ENCODE peak calls at places on chromosomes 3 and 15, in nine cellular contexts. One of them, this sample, is unnamed.
A peak's percentile ranks its signal among the peaks of the same experiment; 100 is the strongest.

GRCh38 chr3:155554777-155555445 is 190.0 kb downstream of the PLCH1 start:
- ATAC-seq in A549: peak; percentile 89
- ATAC-seq in PC-3: no peak
- ATAC-seq in CD8-positive, alpha-beta T cell: no peak
- ATAC-seq in body of pancreas: peak; percentile 88
- ATAC-seq in right cardiac atrium: no peak
- ATAC-seq in CD4-positive, CD25-positive, alpha-beta regulatory T cell: no peak
- ATAC-seq in HCT116: no peak
- ATAC-seq in psoas muscle: no peak
- ATAC-seq in this sample: no peak

GRCh38 chr3:47056705-47057104 is 77.2 kb downstream of the NBEAL2 start:
- ATAC-seq in A549: no peak
- ATAC-seq in psoas muscle: no peak
- ATAC-seq in body of pancreas: no peak
- ATAC-seq in PC-3: peak; percentile 23
- ATAC-seq in HCT116: no peak
- ATAC-seq in CD8-positive, alpha-beta T cell: peak; percentile 8
- ATAC-seq in right cardiac atrium: no peak
- ATAC-seq in CD4-positive, CD25-positive, alpha-beta regulatory T cell: no peak
- ATAC-seq in this sample: no peak

GRCh38 chr3:54053201-54053600 is 69.2 kb upstream of the CACNA2D3 start:
- ATAC-seq in CD8-positive, alpha-beta T cell: no peak
- ATAC-seq in CD4-positive, CD25-positive, alpha-beta regulatory T cell: no peak
- ATAC-seq in body of pancreas: no peak
- ATAC-seq in A549: no peak
- ATAC-seq in PC-3: no peak
- ATAC-seq in HCT116: no peak
- ATAC-seq in right cardiac atrium: peak; percentile 63
- ATAC-seq in psoas muscle: no peak
- ATAC-seq in this sample: no peak

GRCh38 chr15:48002772-48003171 is 118.0 kb upstream of the SLC24A5 start:
- ATAC-seq in psoas muscle: no peak
- ATAC-seq in right cardiac atrium: no peak
- ATAC-seq in body of pancreas: peak; percentile 30
- ATAC-seq in CD8-positive, alpha-beta T cell: no peak
- ATAC-seq in PC-3: peak; percentile 62
- ATAC-seq in CD4-positive, CD25-positive, alpha-beta regulatory T cell: no peak
- ATAC-seq in A549: no peak
- ATAC-seq in HCT116: no peak
- ATAC-seq in this sample: no peak

GRCh38 chr15:90016721-90017120 is 15.6 kb downstream of the ZNF710 start:
- ATAC-seq in psoas muscle: no peak
- ATAC-seq in CD8-positive, alpha-beta T cell: no peak
- ATAC-seq in body of pancreas: peak; percentile 62
- ATAC-seq in PC-3: no peak
- ATAC-seq in A549: no peak
- ATAC-seq in right cardiac atrium: no peak
- ATAC-seq in CD4-positive, CD25-positive, alpha-beta regulatory T cell: no peak
- ATAC-seq in HCT116: peak; percentile 38
- ATAC-seq in this sample: no peak

GRCh38 chr15:86164222-86164898 is 84.7 kb downstream of the AGBL1 start:
- ATAC-seq in HCT116: no peak
- ATAC-seq in psoas muscle: peak; percentile 65
- ATAC-seq in CD4-positive, CD25-positive, alpha-beta regulatory T cell: no peak
- ATAC-seq in PC-3: no peak
- ATAC-seq in CD8-positive, alpha-beta T cell: no peak
- ATAC-seq in body of pancreas: peak; percentile 18
- ATAC-seq in right cardiac atrium: peak; percentile 81
- ATAC-seq in A549: no peak
- ATAC-seq in this sample: peak; percentile 85

GRCh38 chr3:159892171-159892791 is 96.4 kb upstream of the IL12A start:
- ATAC-seq in A549: no peak
- ATAC-seq in CD4-positive, CD25-positive, alpha-beta regulatory T cell: no peak
- ATAC-seq in HCT116: no peak
- ATAC-seq in body of pancreas: peak; percentile 33
- ATAC-seq in CD8-positive, alpha-beta T cell: no peak
- ATAC-seq in right cardiac atrium: peak; percentile 46
- ATAC-seq in psoas muscle: no peak
- ATAC-seq in PC-3: no peak
- ATAC-seq in this sample: no peak

GRCh38 chr3:134065836-134066538 is 36.3 kb upstream of the SLCO2A1 start:
- ATAC-seq in A549: no peak
- ATAC-seq in CD4-positive, CD25-positive, alpha-beta regulatory T cell: no peak
- ATAC-seq in body of pancreas: no peak
- ATAC-seq in right cardiac atrium: peak; percentile 28
- ATAC-seq in psoas muscle: no peak
- ATAC-seq in HCT116: no peak
- ATAC-seq in PC-3: no peak
- ATAC-seq in CD8-positive, alpha-beta T cell: no peak
- ATAC-seq in this sample: no peak

GRCh38 chr15:28912422-28912821 is 26.6 kb downstream of the APBA2 start:
- ATAC-seq in right cardiac atrium: no peak
- ATAC-seq in CD4-positive, CD25-positive, alpha-beta regulatory T cell: no peak
- ATAC-seq in psoas muscle: no peak
- ATAC-seq in HCT116: no peak
- ATAC-seq in PC-3: no peak
- ATAC-seq in A549: no peak
- ATAC-seq in body of pancreas: no peak
- ATAC-seq in CD8-positive, alpha-beta T cell: peak; percentile 48
- ATAC-seq in this sample: no peak
- H3K4me1 ChIP-seq in right cardiac atrium: no peaks in the 10 kb centered on the region
- H3K4me1 ChIP-seq in CD4-positive, CD25-positive, alpha-beta regulatory T cell: no peaks in the 10 kb centered on the region
- H3K4me1 ChIP-seq in psoas muscle: no peaks in the 10 kb centered on the region
- H3K4me1 ChIP-seq in HCT116: no peaks in the 10 kb centered on the region
- H3K4me1 ChIP-seq in PC-3: no peaks in the 10 kb centered on the region
- H3K4me1 ChIP-seq in A549: no peaks in the 10 kb centered on the region
- H3K4me1 ChIP-seq in body of pancreas: peaks cover 6% of the 10 kb centered on the region
- H3K4me1 ChIP-seq in CD8-positive, alpha-beta T cell: peaks cover 69% of the 10 kb centered on the region
- H3K4me1 ChIP-seq in this sample: no peaks in the 10 kb centered on the region

GRCh38 chr3:112132975-112133448 is at the start of gene GCSAM:
- ATAC-seq in A549: no peak
- ATAC-seq in CD4-positive, CD25-positive, alpha-beta regulatory T cell: peak; percentile 67
- ATAC-seq in body of pancreas: no peak
- ATAC-seq in CD8-positive, alpha-beta T cell: peak; percentile 78
- ATAC-seq in psoas muscle: no peak
- ATAC-seq in HCT116: no peak
- ATAC-seq in right cardiac atrium: peak; percentile 72
- ATAC-seq in PC-3: no peak
- ATAC-seq in this sample: peak; percentile 61

GRCh38 chr3:112132554-112132953 is 494 bp downstream of the GCSAM start:
- ATAC-seq in CD4-positive, CD25-positive, alpha-beta regulatory T cell: no peak
- ATAC-seq in psoas muscle: no peak
- ATAC-seq in HCT116: no peak
- ATAC-seq in body of pancreas: no peak
- ATAC-seq in right cardiac atrium: no peak
- ATAC-seq in A549: no peak
- ATAC-seq in CD8-positive, alpha-beta T cell: no peak
- ATAC-seq in PC-3: no peak
- ATAC-seq in this sample: no peak

GRCh38 chr3:112131111-112131510 is 1.9 kb downstream of the GCSAM start:
- ATAC-seq in CD8-positive, alpha-beta T cell: no peak
- ATAC-seq in CD4-positive, CD25-positive, alpha-beta regulatory T cell: no peak
- ATAC-seq in body of pancreas: no peak
- ATAC-seq in PC-3: no peak
- ATAC-seq in right cardiac atrium: no peak
- ATAC-seq in A549: no peak
- ATAC-seq in psoas muscle: no peak
- ATAC-seq in HCT116: no peak
- ATAC-seq in this sample: no peak

GRCh38 chr3:112130638-112130993 is 2.4 kb downstream of the GCSAM start:
- ATAC-seq in psoas muscle: no peak
- ATAC-seq in CD8-positive, alpha-beta T cell: no peak
- ATAC-seq in body of pancreas: no peak
- ATAC-seq in right cardiac atrium: no peak
- ATAC-seq in CD4-positive, CD25-positive, alpha-beta regulatory T cell: no peak
- ATAC-seq in HCT116: no peak
- ATAC-seq in PC-3: no peak
- ATAC-seq in A549: no peak
- ATAC-seq in this sample: no peak

GRCh38 chr3:112132088-112132487 is 960 bp downstream of the GCSAM start:
- ATAC-seq in body of pancreas: no peak
- ATAC-seq in CD4-positive, CD25-positive, alpha-beta regulatory T cell: no peak
- ATAC-seq in CD8-positive, alpha-beta T cell: no peak
- ATAC-seq in right cardiac atrium: no peak
- ATAC-seq in A549: no peak
- ATAC-seq in PC-3: no peak
- ATAC-seq in psoas muscle: no peak
- ATAC-seq in HCT116: no peak
- ATAC-seq in this sample: no peak
- H3K4me1 ChIP-seq in body of pancreas: peaks cover 21% of the 10 kb centered on the region
- H3K4me1 ChIP-seq in CD4-positive, CD25-positive, alpha-beta regulatory T cell: peaks cover 53% of the 10 kb centered on the region
- H3K4me1 ChIP-seq in CD8-positive, alpha-beta T cell: peaks cover 72% of the 10 kb centered on the region
- H3K4me1 ChIP-seq in right cardiac atrium: peaks cover 2% of the 10 kb centered on the region
- H3K4me1 ChIP-seq in A549: peaks cover 4% of the 10 kb centered on the region
- H3K4me1 ChIP-seq in PC-3: peaks cover 11% of the 10 kb centered on the region
- H3K4me1 ChIP-seq in psoas muscle: no peaks in the 10 kb centered on the region
- H3K4me1 ChIP-seq in HCT116: no peaks in the 10 kb centered on the region
- H3K4me1 ChIP-seq in this sample: no peaks in the 10 kb centered on the region

GRCh38 chr3:179069762-179070390 is 1.7 kb downstream of the ZMAT3 start:
- ATAC-seq in body of pancreas: no peak
- ATAC-seq in PC-3: no peak
- ATAC-seq in A549: no peak
- ATAC-seq in CD8-positive, alpha-beta T cell: no peak
- ATAC-seq in right cardiac atrium: no peak
- ATAC-seq in HCT116: no peak
- ATAC-seq in CD4-positive, CD25-positive, alpha-beta regulatory T cell: no peak
- ATAC-seq in psoas muscle: no peak
- ATAC-seq in this sample: no peak

GRCh38 chr3:179073816-179074215 is 2.2 kb upstream of the ZMAT3 start:
- ATAC-seq in HCT116: no peak
- ATAC-seq in right cardiac atrium: no peak
- ATAC-seq in psoas muscle: no peak
- ATAC-seq in body of pancreas: no peak
- ATAC-seq in PC-3: no peak
- ATAC-seq in CD4-positive, CD25-positive, alpha-beta regulatory T cell: no peak
- ATAC-seq in CD8-positive, alpha-beta T cell: no peak
- ATAC-seq in A549: no peak
- ATAC-seq in this sample: no peak

GRCh38 chr3:179071569-179072397 is at the start of gene ZMAT3:
- ATAC-seq in A549: peak; percentile 97
- ATAC-seq in right cardiac atrium: peak; percentile 99
- ATAC-seq in HCT116: peak; percentile 92
- ATAC-seq in PC-3: peak; percentile 91
- ATAC-seq in body of pancreas: peak; percentile 95
- ATAC-seq in CD4-positive, CD25-positive, alpha-beta regulatory T cell: peak; percentile 79
- ATAC-seq in CD8-positive, alpha-beta T cell: peak; percentile 81
- ATAC-seq in psoas muscle: peak; percentile 97
- ATAC-seq in this sample: peak; percentile 96

GRCh38 chr3:179068779-179069530 is 2.7 kb downstream of the ZMAT3 start:
- ATAC-seq in right cardiac atrium: no peak
- ATAC-seq in CD4-positive, CD25-positive, alpha-beta regulatory T cell: no peak
- ATAC-seq in CD8-positive, alpha-beta T cell: no peak
- ATAC-seq in PC-3: no peak
- ATAC-seq in psoas muscle: no peak
- ATAC-seq in A549: peak; percentile 48
- ATAC-seq in body of pancreas: no peak
- ATAC-seq in HCT116: no peak
- ATAC-seq in this sample: no peak

GRCh38 chr3:179071161-179071568 is 444 bp downstream of the ZMAT3 start:
- ATAC-seq in body of pancreas: peak; percentile 49
- ATAC-seq in HCT116: no peak
- ATAC-seq in psoas muscle: no peak
- ATAC-seq in PC-3: peak; percentile 40
- ATAC-seq in A549: peak; percentile 58
- ATAC-seq in CD4-positive, CD25-positive, alpha-beta regulatory T cell: peak; percentile 21
- ATAC-seq in right cardiac atrium: peak; percentile 28
- ATAC-seq in CD8-positive, alpha-beta T cell: peak; percentile 65
- ATAC-seq in this sample: no peak
- H3K4me1 ChIP-seq in body of pancreas: peaks cover 27% of the 10 kb centered on the region
- H3K4me1 ChIP-seq in HCT116: peaks cover 24% of the 10 kb centered on the region
- H3K4me1 ChIP-seq in psoas muscle: no peaks in the 10 kb centered on the region
- H3K4me1 ChIP-seq in PC-3: peaks cover 9% of the 10 kb centered on the region
- H3K4me1 ChIP-seq in A549: peaks cover 5% of the 10 kb centered on the region
- H3K4me1 ChIP-seq in CD4-positive, CD25-positive, alpha-beta regulatory T cell: peaks cover 36% of the 10 kb centered on the region
- H3K4me1 ChIP-seq in right cardiac atrium: no peaks in the 10 kb centered on the region
- H3K4me1 ChIP-seq in CD8-positive, alpha-beta T cell: peaks cover 17% of the 10 kb centered on the region
- H3K4me1 ChIP-seq in this sample: peaks cover 39% of the 10 kb centered on the region

GRCh38 chr3:188402229-188402628 is 248.3 kb downstream of the LPP start:
- ATAC-seq in CD4-positive, CD25-positive, alpha-beta regulatory T cell: no peak
- ATAC-seq in PC-3: no peak
- ATAC-seq in psoas muscle: no peak
- ATAC-seq in A549: no peak
- ATAC-seq in right cardiac atrium: no peak
- ATAC-seq in CD8-positive, alpha-beta T cell: no peak
- ATAC-seq in HCT116: no peak
- ATAC-seq in body of pancreas: no peak
- ATAC-seq in this sample: no peak
- H3K4me1 ChIP-seq in CD4-positive, CD25-positive, alpha-beta regulatory T cell: peaks cover 7% of the 10 kb centered on the region
- H3K4me1 ChIP-seq in PC-3: no peaks in the 10 kb centered on the region
- H3K4me1 ChIP-seq in psoas muscle: peaks cover 22% of the 10 kb centered on the region
- H3K4me1 ChIP-seq in A549: no peaks in the 10 kb centered on the region
- H3K4me1 ChIP-seq in right cardiac atrium: peaks cover 6% of the 10 kb centered on the region
- H3K4me1 ChIP-seq in CD8-positive, alpha-beta T cell: peaks cover 9% of the 10 kb centered on the region
- H3K4me1 ChIP-seq in HCT116: no peaks in the 10 kb centered on the region
- H3K4me1 ChIP-seq in body of pancreas: peaks cover 37% of the 10 kb centered on the region
- H3K4me1 ChIP-seq in this sample: peaks cover 18% of the 10 kb centered on the region

DNA sequence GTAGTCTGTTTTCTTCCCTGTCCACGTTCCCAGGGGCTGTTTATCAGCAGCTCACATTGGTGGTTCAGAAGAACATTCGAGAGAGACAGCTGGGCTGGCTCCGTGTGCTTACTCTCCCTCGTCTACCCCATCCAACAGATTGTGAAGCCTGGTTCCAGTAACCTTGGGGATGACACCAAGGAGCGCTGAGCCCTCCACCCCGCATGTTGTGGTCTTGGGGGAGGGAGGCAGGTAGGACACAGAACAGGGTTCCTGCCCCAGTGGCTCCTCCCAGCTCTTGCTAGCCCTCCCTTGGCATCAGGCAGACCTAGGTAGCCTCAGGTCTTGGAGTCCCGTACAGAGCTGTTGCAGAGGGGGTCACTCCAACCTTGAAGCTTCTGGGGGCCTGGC is 33.1 kb downstream of the KLF13 start:
- ATAC-seq in psoas muscle: no peak
- ATAC-seq in PC-3: no peak
- ATAC-seq in CD4-positive, CD25-positive, alpha-beta regulatory T cell: no peak
- ATAC-seq in right cardiac atrium: no peak
- ATAC-seq in CD8-positive, alpha-beta T cell: no peak
- ATAC-seq in HCT116: no peak
- ATAC-seq in body of pancreas: no peak
- ATAC-seq in A549: no peak
- ATAC-seq in this sample: no peak
- H3K4me1 ChIP-seq in psoas muscle: peaks cover 94% of the 10 kb centered on the region
- H3K4me1 ChIP-seq in PC-3: no peaks in the 10 kb centered on the region
- H3K4me1 ChIP-seq in CD4-positive, CD25-positive, alpha-beta regulatory T cell: peaks cover 100% of the 10 kb centered on the region
- H3K4me1 ChIP-seq in right cardiac atrium: peaks cover 65% of the 10 kb centered on the region
- H3K4me1 ChIP-seq in CD8-positive, alpha-beta T cell: peaks cover 99% of the 10 kb centered on the region
- H3K4me1 ChIP-seq in HCT116: no peaks in the 10 kb centered on the region
- H3K4me1 ChIP-seq in body of pancreas: peaks cover 100% of the 10 kb centered on the region
- H3K4me1 ChIP-seq in A549: peaks cover 14% of the 10 kb centered on the region
- H3K4me1 ChIP-seq in this sample: peaks cover 68% of the 10 kb centered on the region

DNA sequence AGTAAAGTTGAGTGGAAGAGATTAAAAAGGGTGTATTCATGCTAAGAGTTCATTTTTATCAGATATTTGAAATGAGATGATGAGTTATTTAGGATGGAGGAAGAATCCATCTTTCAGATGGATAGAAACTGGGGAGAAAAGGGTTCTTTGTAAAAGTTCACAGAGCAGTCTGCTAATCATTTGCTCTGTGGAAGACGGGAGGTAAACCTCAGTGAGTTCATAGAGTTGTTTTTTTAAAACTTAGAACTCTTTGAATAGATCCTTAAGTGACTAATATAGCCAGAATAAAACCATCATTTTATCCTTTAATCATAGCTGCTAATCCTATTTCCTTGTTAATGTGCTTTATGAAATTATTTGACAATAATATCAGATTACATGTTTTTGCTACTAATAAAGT is 5.1 kb downstream of the RASA2 start:
- ATAC-seq in body of pancreas: no peak
- ATAC-seq in CD8-positive, alpha-beta T cell: no peak
- ATAC-seq in psoas muscle: no peak
- ATAC-seq in A549: no peak
- ATAC-seq in PC-3: no peak
- ATAC-seq in CD4-positive, CD25-positive, alpha-beta regulatory T cell: no peak
- ATAC-seq in HCT116: no peak
- ATAC-seq in right cardiac atrium: no peak
- ATAC-seq in this sample: no peak
- H3K4me1 ChIP-seq in body of pancreas: peaks cover 10% of the 10 kb centered on the region
- H3K4me1 ChIP-seq in CD8-positive, alpha-beta T cell: peaks cover 77% of the 10 kb centered on the region
- H3K4me1 ChIP-seq in psoas muscle: peaks cover 6% of the 10 kb centered on the region
- H3K4me1 ChIP-seq in A549: peaks cover 25% of the 10 kb centered on the region
- H3K4me1 ChIP-seq in PC-3: peaks cover 9% of the 10 kb centered on the region
- H3K4me1 ChIP-seq in CD4-positive, CD25-positive, alpha-beta regulatory T cell: peaks cover 79% of the 10 kb centered on the region
- H3K4me1 ChIP-seq in HCT116: peaks cover 11% of the 10 kb centered on the region
- H3K4me1 ChIP-seq in right cardiac atrium: no peaks in the 10 kb centered on the region
- H3K4me1 ChIP-seq in this sample: peaks cover 28% of the 10 kb centered on the region

This sample was measured in gastroesophageal sphincter.